ENCODE peak calls at places on chromosome 11, in four cellular contexts. O is NCI-H1436; T is germinal center; H is activated CD4-positive, alpha-beta T cell treated with anti-CD3 and anti-CD28 coated beads, Interleukin-2, amount 50 U/mL, for 48 hours. L is an unnamed sample.

GRCh38 chr11:78808903-78809302 is 234.2 kb upstream of the NARS2 start:
- DNase-seq in O (no peak), T (no peak), H (no peak), L (no peak)

GRCh38 chr11:75339685-75340409 is 11.6 kb downstream of the ARRB1 start:
- DNase-seq in O (peak; percentile 27), T (peak; percentile 46), H (no peak), L (no peak)

GRCh38 chr11:54985731-54986130 is 276.2 kb upstream of the TRIM48 start:
- DNase-seq in O (no peak), T (no peak), H (no peak), L (no peak)

GRCh38 chr11:16925495-16926065 is 88.6 kb downstream of the PLEKHA7 start:
- DNase-seq in O (no peak), T (no peak), H (peak; percentile 48), L (no peak)

GRCh38 chr11:130451261-130452019 is 3.0 kb downstream of the ADAMTS15 start:
- DNase-seq in O (no peak), T (no peak), H (no peak), L (no peak)

GRCh38 chr11:2138436-2139117 is 612 bp downstream of the IGF2 start:
- DNase-seq in O (no peak), T (no peak), H (no peak), L (no peak)

GRCh38 chr11:2770556-2771301 is 70.9 kb upstream of the KCNQ1OT1 start:
- DNase-seq in O (no peak), T (no peak), H (no peak), L (no peak)

GRCh38 chr11:119722281-119722794 is 6.7 kb downstream of the NECTIN1 start:
- DNase-seq in O (peak; percentile 83), T (no peak), H (no peak), L (no peak)

GRCh38 chr11:121634889-121635288 is 182.1 kb upstream of the SORL1-AS1 start:
- DNase-seq in O (no peak), T (no peak), H (no peak), L (no peak)

GRCh38 chr11:66339686-66340483 is 3.7 kb upstream of the RIN1 start:
- DNase-seq in O (no peak), T (no peak), H (no peak), L (no peak)

GRCh38 chr11:94175545-94175944 is 46.9 kb downstream of the PANX1 start:
- DNase-seq in O (no peak), T (no peak), H (no peak), L (no peak)

L was measured in stimulated activated naive CD8-positive, alpha-beta T cell treated with anti-CD3 and anti-CD28 coated beads, Interleukin-15, amount 100 ng/mL, for 72 hours.